ENCODE peak calls at places on chromosomes 13 and 19, in ten cellular contexts. M is fibroblast of the conjunctiva, Q is DMS53, N is GOT3, K is GM13976, C is T1000, U is glutamatergic neuron, A is NCI-H2171, V is T-helper 2 cell, O is kidney. G is an unnamed sample.

GRCh38 chr19:2087621-2088100 is 8.5 kb downstream of the MOB3A start:
- DNase-seq in V (no peak), K (no peak), C (no peak), A (no peak), N (no peak), M (no peak), Q (no peak), U (no peak), O (no peak), G (no peak)

GRCh38 chr13:71290963-71291937 is 575.8 kb downstream of the DACH1 start:
- DNase-seq in K (peak; percentile 7), N (no peak), A (no peak), U (no peak), O (no peak), C (no peak), Q (peak; percentile 86), M (no peak), V (no peak), G (peak; percentile 54)

GRCh38 chr13:19597523-19597922 is 35.9 kb upstream of the MPHOSPH8 start:
- DNase-seq in Q (peak; percentile 34), U (no peak), N (no peak), K (no peak), V (no peak), C (peak; percentile 57), O (no peak), A (no peak), M (no peak), G (no peak)

GRCh38 chr13:74024314-74024713 is 109.9 kb downstream of the KLF12 start:
- DNase-seq in V (no peak), K (no peak), U (no peak), Q (no peak), N (no peak), C (no peak), A (no peak), M (no peak), O (no peak), G (no peak)

GRCh38 chr19:10290876-10291553 is 1.3 kb downstream of the ICAM5 start:
- DNase-seq in A (peak; percentile 35), C (peak; percentile 53), V (no peak), M (no peak), K (peak; percentile 74), N (no peak), O (peak; percentile 94), U (peak; percentile 65), Q (peak; percentile 69), G (peak; percentile 56)

GRCh38 chr19:43798546-43799409 is 3.5 kb downstream of the LYPD5 start:
- DNase-seq in M (no peak), O (peak; percentile 90), N (no peak), V (peak; percentile 52), U (no peak), A (peak; percentile 81), K (peak; percentile 57), C (no peak), Q (peak; percentile 89), G (peak; percentile 26)

GRCh38 chr13:39484506-39485313 is 118.3 kb downstream of the LHFPL6 start:
- DNase-seq in M (no peak), N (no peak), C (no peak), U (no peak), V (no peak), K (no peak), O (no peak), A (no peak), Q (no peak), G (no peak)

GRCh38 chr13:108113407-108113806 is 101.9 kb downstream of the LIG4 start:
- DNase-seq in A (no peak), N (no peak), V (no peak), C (no peak), M (no peak), K (no peak), U (no peak), O (no peak), Q (no peak), G (no peak)

GRCh38 chr13:32911506-32911905 is 104.7 kb upstream of the KL start:
- DNase-seq in Q (peak; percentile 75), M (peak; percentile 22), C (no peak), N (no peak), K (peak; percentile 64), V (no peak), U (no peak), O (no peak), A (peak; percentile 5), G (no peak)

GRCh38 chr13:46487748-46488147 is 65.2 kb upstream of the LRCH1 start:
- DNase-seq in K (no peak), U (no peak), O (no peak), M (no peak), A (no peak), N (no peak), Q (no peak), C (no peak), V (no peak), G (no peak)

GRCh38 chr13:101451641-101452040 is 834 bp upstream of the ITGBL1 start:
- DNase-seq in M (no peak), N (no peak), Q (no peak), K (no peak), O (no peak), U (no peak), A (no peak), C (no peak), V (no peak), G (no peak)

GRCh38 chr19:29285187-29285687 is 72.3 kb upstream of the UQCRFS1 start:
- DNase-seq in A (no peak), K (no peak), O (no peak), U (no peak), Q (no peak), N (no peak), V (no peak), M (no peak), C (no peak), G (no peak)

GRCh38 chr19:29247912-29248311 is 35.0 kb upstream of the UQCRFS1 start:
- DNase-seq in Q (no peak), M (no peak), U (no peak), C (no peak), O (no peak), A (peak; percentile 79), K (no peak), N (no peak), V (no peak), G (no peak)

GRCh38 chr19:55676889-55677505 is 2.0 kb downstream of the EPN1 start:
- DNase-seq in A (no peak), O (peak; percentile 25), Q (no peak), M (no peak), V (no peak), U (no peak), K (no peak), N (no peak), C (no peak), G (no peak)

GRCh38 chr19:55383789-55384575 is at the start of gene TMEM238:
- DNase-seq in V (peak; percentile 30), A (peak; percentile 72), O (peak; percentile 89), M (peak; percentile 31), K (peak; percentile 84), U (peak; percentile 72), C (peak; percentile 25), N (no peak), Q (peak; percentile 90), G (no peak)